ENCODE peak calls at places on chromosomes 2 and 18, in five cellular contexts. One of them, this sample, is unnamed.

GRCh38 chr18:267380-267687 is 513 bp downstream of the THOC1 start:
- DNase-seq in heart left ventricle: no peak
- DNase-seq in NCI-H2029 treated with DMSO at 0.1 percent for 48 hours: no peak
- DNase-seq in mesothelial cell of epicardium: no peak
- DNase-seq in uterus: no peak
- DNase-seq in this sample: peak; percentile 20

GRCh38 chr2:238255636-238256035 is 15.8 kb upstream of the HES6 start:
- DNase-seq in mesothelial cell of epicardium: no peak
- DNase-seq in heart left ventricle: no peak
- DNase-seq in uterus: no peak
- DNase-seq in NCI-H2029 treated with DMSO at 0.1 percent for 48 hours: no peak
- DNase-seq in this sample: no peak

GRCh38 chr2:99619211-99619610 is 129.4 kb upstream of the REV1 start:
- DNase-seq in uterus: no peak
- DNase-seq in heart left ventricle: no peak
- DNase-seq in mesothelial cell of epicardium: no peak
- DNase-seq in NCI-H2029 treated with DMSO at 0.1 percent for 48 hours: no peak
- DNase-seq in this sample: no peak

GRCh38 chr2:16665746-16666452 is at the start of gene CYRIA:
- DNase-seq in uterus: peak; percentile 70
- DNase-seq in heart left ventricle: peak; percentile 87
- DNase-seq in NCI-H2029 treated with DMSO at 0.1 percent for 48 hours: no peak
- DNase-seq in mesothelial cell of epicardium: peak; percentile 58
- DNase-seq in this sample: no peak

GRCh38 chr2:15652316-15653276 is 60.9 kb downstream of the DDX1 start:
- DNase-seq in mesothelial cell of epicardium: no peak
- DNase-seq in heart left ventricle: no peak
- DNase-seq in NCI-H2029 treated with DMSO at 0.1 percent for 48 hours: no peak
- DNase-seq in uterus: no peak
- DNase-seq in this sample: no peak

GRCh38 chr2:136530154-136530553 is 235.2 kb upstream of the THSD7B start:
- DNase-seq in heart left ventricle: no peak
- DNase-seq in uterus: no peak
- DNase-seq in mesothelial cell of epicardium: no peak
- DNase-seq in NCI-H2029 treated with DMSO at 0.1 percent for 48 hours: no peak
- DNase-seq in this sample: no peak

GRCh38 chr2:120395221-120395620 is 49.3 kb downstream of the INHBB start:
- DNase-seq in uterus: no peak
- DNase-seq in heart left ventricle: no peak
- DNase-seq in NCI-H2029 treated with DMSO at 0.1 percent for 48 hours: no peak
- DNase-seq in mesothelial cell of epicardium: no peak
- DNase-seq in this sample: no peak

GRCh38 chr2:239727776-239728600 is 297.2 kb downstream of the NDUFA10 start:
- DNase-seq in heart left ventricle: peak; percentile 68
- DNase-seq in NCI-H2029 treated with DMSO at 0.1 percent for 48 hours: no peak
- DNase-seq in mesothelial cell of epicardium: no peak
- DNase-seq in uterus: peak; percentile 34
- DNase-seq in this sample: no peak

GRCh38 chr2:25936889-25937545 is 45.3 kb downstream of the KIF3C start:
- DNase-seq in mesothelial cell of epicardium: no peak
- DNase-seq in NCI-H2029 treated with DMSO at 0.1 percent for 48 hours: no peak
- DNase-seq in heart left ventricle: no peak
- DNase-seq in uterus: no peak
- DNase-seq in this sample: no peak

GRCh38 chr2:1593371-1594205 is 150.7 kb downstream of the PXDN start:
- DNase-seq in NCI-H2029 treated with DMSO at 0.1 percent for 48 hours: no peak
- DNase-seq in mesothelial cell of epicardium: no peak
- DNase-seq in uterus: no peak
- DNase-seq in heart left ventricle: peak; percentile 78
- DNase-seq in this sample: peak; percentile 55

GRCh38 chr18:49591775-49592174 is 29.9 kb downstream of the LIPG start:
- DNase-seq in heart left ventricle: no peak
- DNase-seq in mesothelial cell of epicardium: no peak
- DNase-seq in uterus: no peak
- DNase-seq in NCI-H2029 treated with DMSO at 0.1 percent for 48 hours: no peak
- DNase-seq in this sample: no peak

GRCh38 chr2:142983174-142983573 is 105.7 kb downstream of the KYNU start:
- DNase-seq in mesothelial cell of epicardium: no peak
- DNase-seq in NCI-H2029 treated with DMSO at 0.1 percent for 48 hours: no peak
- DNase-seq in heart left ventricle: no peak
- DNase-seq in uterus: no peak
- DNase-seq in this sample: no peak

GRCh38 chr18:2897015-2897414 is 50.2 kb downstream of the EMILIN2 start:
- DNase-seq in NCI-H2029 treated with DMSO at 0.1 percent for 48 hours: no peak
- DNase-seq in heart left ventricle: no peak
- DNase-seq in mesothelial cell of epicardium: no peak
- DNase-seq in uterus: no peak
- DNase-seq in this sample: no peak

This sample was measured in HS-27A.